ENCODE peak calls at places on chromosomes 12 and 14, in eight cellular contexts. W is ascending aorta, A is OCI-LY7, C is stomach, X is heart right ventricle, E is psoas muscle, Z is left ventricle myocardium inferior, L is ovary. V is an unnamed sample. For H3K4me1, the result is how much of the 10 kb centered on the place peaks cover.

GRCh38 chr14:68403794-68404522 is 388.9 kb downstream of the ZFP36L1 start:
- DNase-seq in W (no peak), A (peak), C (no peak), X (no peak), E (no peak), Z (no peak), L (no peak), V (no peak)

GRCh38 chr12:109271418-109271817 is 37.7 kb downstream of the FOXN4 start:
- DNase-seq in W (no peak), A (no peak), C (no peak), X (no peak), E (no peak), Z (no peak), L (no peak), V (no peak)

GRCh38 chr14:105855893-105856675 is 329.7 kb downstream of the TMEM121 start:
- DNase-seq in W (no peak), A (peak), C (no peak), X (peak), E (no peak), Z (peak), L (peak), V (no peak)

GRCh38 chr12:105257321-105257728 is 21.4 kb upstream of the APPL2 start:
- DNase-seq in W (no peak), A (no peak), C (no peak), X (no peak), E (no peak), Z (no peak), L (no peak), V (no peak)

GRCh38 chr12:112148031-112148513 is 22.7 kb downstream of the TRAFD1 start:
- DNase-seq in W (no peak), A (no peak), C (peak), X (no peak), E (no peak), Z (no peak), L (no peak), V (no peak)

GRCh38 chr12:64077922-64078321 is 144.2 kb downstream of the KICS2 start:
- DNase-seq in W (no peak), A (no peak), C (no peak), X (no peak), E (no peak), Z (no peak), L (no peak), V (no peak)

GRCh38 chr12:9039397-9039977 is 50.1 kb downstream of the KLRG1 start:
- DNase-seq in W (no peak), A (peak), C (no peak), X (no peak), E (no peak), Z (no peak), L (no peak), V (no peak)

GRCh38 chr12:123533672-123534643 is at the start of gene RILPL1:
- DNase-seq in W (no peak), A (peak), C (peak), X (peak), E (peak), Z (peak), L (peak), V (peak)

GRCh38 chr12:2640709-2641108 is 154.1 kb upstream of the FKBP4 start:
- DNase-seq in W (peak), A (no peak), C (peak), X (peak), E (peak), Z (peak), L (no peak), V (peak)

GRCh38 chr12:126404293-126404851 is 1339.1 kb downstream of the AACS start:
- DNase-seq in W (no peak), A (no peak), C (no peak), X (no peak), E (no peak), Z (no peak), L (no peak), V (no peak)

GRCh38 chr12:99370742-99371141 is 276.8 kb upstream of the GARIN6 start:
- DNase-seq in W (no peak), A (no peak), C (no peak), X (no peak), E (no peak), Z (no peak), L (no peak), V (no peak)

GRCh38 chr14:20499108-20499507 is 6.2 kb upstream of the RNASE10 start:
- DNase-seq in W (no peak), A (no peak), C (no peak), X (no peak), E (no peak), Z (no peak), L (no peak), V (no peak)

DNA sequence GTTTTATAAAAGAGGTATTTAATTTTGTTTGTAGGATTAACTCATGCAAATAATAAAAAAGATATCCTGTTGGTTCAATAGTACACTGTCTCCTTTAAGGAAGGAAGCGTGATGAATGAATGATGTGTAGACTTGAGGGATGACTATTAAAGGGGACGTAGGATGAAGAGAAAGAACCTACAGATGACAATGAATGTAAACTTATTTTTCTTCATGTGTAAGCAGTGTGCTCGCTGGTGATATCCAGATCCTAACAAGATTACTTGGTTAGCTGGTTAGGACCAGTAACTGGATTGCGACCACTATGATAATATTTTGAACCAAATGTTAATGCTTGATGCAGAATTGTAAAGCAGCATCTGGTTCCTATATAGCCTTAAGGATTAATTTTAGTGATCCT is 2.6 kb downstream of the ARF6 start:
- DNase-seq in W (no peak), A (peak), C (no peak), X (no peak), E (no peak), Z (no peak), L (no peak), V (no peak)
- H3K4me1 ChIP-seq in W (under half), A (under half), C (half or more), X (half or more), E (under half), Z (half or more), L (under half), V (under half)

DNA sequence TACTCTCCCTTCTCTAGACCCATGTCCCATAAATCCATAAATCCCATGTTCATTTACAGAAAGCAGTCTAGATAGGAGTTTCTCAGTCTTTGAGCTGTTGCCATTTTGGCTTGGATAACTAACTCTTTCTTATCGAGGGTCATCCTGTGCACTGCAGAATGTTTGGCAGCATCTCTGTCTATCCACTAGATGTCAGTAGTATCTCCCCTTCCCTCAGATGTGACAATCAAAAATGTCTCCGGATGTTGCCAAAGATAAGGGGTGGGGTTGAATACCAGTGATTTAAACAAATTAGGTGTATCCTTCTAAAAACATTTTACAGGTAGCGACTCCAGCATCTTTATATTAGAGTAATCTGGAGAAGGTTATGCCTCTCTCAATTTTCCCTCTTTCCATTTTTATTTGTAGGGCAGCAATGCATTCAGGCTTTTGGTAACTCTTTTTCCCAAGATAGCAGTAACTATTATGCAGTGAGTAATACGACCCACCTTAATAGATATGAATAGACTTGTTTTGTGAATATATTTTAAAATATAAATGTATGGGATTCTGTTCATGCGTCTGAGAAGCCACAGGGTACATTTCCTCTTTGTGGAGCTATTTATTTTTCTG is 100.7 kb downstream of the LRRK2 start:
- DNase-seq in W (no peak), A (peak), C (no peak), X (no peak), E (no peak), Z (no peak), L (no peak), V (no peak)
- TF ChIP-seq CTCF in W (no peak), A (peak), C (peak), X (peak), E (peak), Z (peak), L (no peak), V (no peak)

DNA sequence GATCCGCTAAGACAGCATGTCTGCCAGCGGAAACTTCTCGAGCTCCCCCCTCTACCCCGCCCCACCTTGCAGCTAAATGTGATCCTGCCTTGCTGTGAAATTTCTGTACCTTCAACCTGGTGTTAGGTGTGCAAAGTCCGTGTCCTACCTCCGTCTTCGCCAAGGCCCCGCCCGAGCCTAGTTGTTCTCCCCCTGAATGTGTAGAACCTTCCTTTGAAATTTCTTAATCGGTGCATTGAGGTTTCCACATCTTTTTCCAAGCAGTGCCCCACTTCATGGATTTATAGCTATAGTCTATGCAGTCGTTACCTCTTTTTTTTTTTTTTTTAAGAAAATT is 1.0 kb upstream of the HOTAIR start:
- DNase-seq in W (no peak), A (no peak), C (no peak), X (no peak), E (no peak), Z (no peak), L (no peak), V (no peak)
- H3K4me3 ChIP-seq in W (no peak), A (peak), C (no peak), X (no peak), E (peak), Z (no peak), L (no peak), V (no peak)

DNA sequence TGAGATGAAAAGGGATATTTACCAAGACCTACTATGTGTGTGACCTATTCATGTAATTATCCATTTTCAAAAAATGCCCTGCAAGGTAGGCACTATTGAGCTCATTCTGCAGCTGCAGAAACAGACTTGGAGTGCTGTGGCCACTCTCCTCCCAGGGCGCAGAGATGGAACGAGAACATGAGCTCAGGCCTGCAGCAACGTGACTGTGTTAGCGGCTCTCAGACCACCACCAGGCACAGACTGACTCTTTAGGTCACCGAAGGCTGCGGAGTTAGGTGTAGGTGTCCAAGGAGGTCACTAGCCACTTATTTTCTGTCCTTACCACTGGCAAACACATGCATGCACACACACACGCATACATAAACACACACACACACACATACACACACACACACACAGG is 271.4 kb upstream of the DIO3 start:
- DNase-seq in W (no peak), A (no peak), C (no peak), X (no peak), E (no peak), Z (no peak), L (no peak), V (no peak)
- H3K4me1 ChIP-seq in W (under half), A (under half), C (under half), X (under half), E (under half), Z (under half), L (under half), V (under half)

GRCh38 chr12:57637364-57637763 is 4.4 kb upstream of the B4GALNT1 start:
- DNase-seq in W (no peak), A (peak), C (no peak), X (no peak), E (no peak), Z (no peak), L (no peak), V (no peak)
- TF ChIP-seq CTCF in W (no peak), A (peak), C (no peak), X (no peak), E (no peak), Z (no peak), L (no peak), V (no peak)

GRCh38 chr14:60482743-60483142 is 3.1 kb downstream of the C14orf39 start:
- DNase-seq in W (no peak), A (no peak), C (no peak), X (no peak), E (no peak), Z (no peak), L (no peak), V (no peak)

GRCh38 chr14:60487211-60487610 is 1.3 kb upstream of the C14orf39 start:
- DNase-seq in W (no peak), A (no peak), C (no peak), X (no peak), E (no peak), Z (no peak), L (no peak), V (no peak)

GRCh38 chr14:60488175-60488574 is 2.3 kb upstream of the C14orf39 start:
- DNase-seq in W (no peak), A (no peak), C (no peak), X (no peak), E (no peak), Z (no peak), L (no peak), V (no peak)

GRCh38 chr14:60485057-60485599 is 735 bp downstream of the C14orf39 start:
- DNase-seq in W (no peak), A (no peak), C (no peak), X (no peak), E (no peak), Z (no peak), L (no peak), V (no peak)

GRCh38 chr14:60485600-60486251 is at the start of gene C14orf39:
- DNase-seq in W (no peak), A (no peak), C (no peak), X (no peak), E (peak), Z (no peak), L (peak), V (no peak)
- H3K4me3 ChIP-seq in W (peak), A (no peak), C (peak), X (peak), E (peak), Z (peak), L (peak), V (no peak)

DNA sequence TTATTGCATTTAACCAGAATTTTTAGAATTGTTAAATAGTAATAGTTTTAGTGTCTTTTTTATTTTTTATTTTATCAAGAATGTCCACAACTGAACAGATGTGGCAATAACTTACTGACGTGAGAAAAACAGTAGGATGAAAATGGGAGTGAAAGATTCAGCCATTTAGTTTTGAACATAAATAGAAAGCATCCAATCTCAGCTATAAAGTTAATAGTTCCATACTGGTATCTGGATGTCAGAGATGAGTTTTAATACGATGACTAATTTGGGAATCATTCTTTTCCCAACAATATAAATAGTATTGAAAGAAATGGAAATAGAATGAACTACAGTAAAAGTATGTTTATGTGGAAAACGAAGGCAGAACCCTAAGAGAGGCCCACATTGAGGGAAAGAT is 159.4 kb downstream of the EPS8 start:
- DNase-seq in W (no peak), A (no peak), C (no peak), X (no peak), E (no peak), Z (no peak), L (no peak), V (no peak)
- H3K4me1 ChIP-seq in W (under half), A (under half), C (under half), X (under half), E (under half), Z (under half), L (under half), V (under half)

DNA sequence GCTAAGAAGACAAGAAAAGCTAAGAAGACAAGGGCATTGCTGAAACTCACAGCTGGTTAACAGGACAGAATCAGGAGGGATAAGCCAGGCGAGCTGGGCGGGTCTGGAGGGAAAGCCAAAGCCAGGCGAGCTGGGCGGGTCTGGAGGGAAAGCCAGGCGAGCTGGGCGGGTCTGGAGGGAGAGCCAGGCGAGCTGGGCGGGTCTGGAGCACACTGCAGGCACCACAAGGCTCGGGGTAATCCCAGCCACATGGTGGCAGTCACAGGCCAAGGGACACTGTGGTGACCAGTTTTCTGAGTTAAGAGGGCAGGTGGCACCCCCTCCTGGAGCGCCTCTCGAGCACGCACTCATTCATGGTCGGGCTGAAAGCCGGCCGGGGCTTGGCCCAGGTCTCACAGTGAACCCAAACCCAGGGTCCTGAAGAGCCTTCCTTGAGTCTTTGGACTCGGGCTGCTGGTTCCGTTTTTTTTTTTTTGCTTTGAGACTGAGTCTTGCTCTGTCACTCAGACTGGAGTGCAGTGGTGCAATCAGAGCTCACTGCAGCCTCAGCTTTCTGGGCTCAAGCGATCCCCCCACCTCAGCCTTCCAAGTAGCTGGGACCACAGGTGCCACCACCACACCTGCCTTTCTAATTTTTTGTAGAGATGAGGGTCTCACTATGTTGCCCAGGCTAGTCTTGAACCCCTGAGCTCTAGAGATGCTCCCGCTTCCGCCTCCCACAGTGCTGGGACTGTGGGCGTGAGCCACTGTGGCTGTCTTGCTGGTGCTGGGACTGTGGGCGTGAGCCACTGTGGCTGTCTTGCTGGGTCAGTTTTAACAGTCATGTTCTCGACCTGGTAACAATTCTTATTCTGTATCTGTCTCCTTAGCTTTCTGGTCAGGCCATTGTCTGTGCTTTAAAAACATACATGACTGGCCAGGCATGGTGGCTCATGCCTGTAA is 40.2 kb downstream of the HSP90AA1 start:
- DNase-seq in W (peak), A (peak), C (peak), X (peak), E (peak), Z (peak), L (peak), V (peak)
- TF ChIP-seq CTCF in W (peak), A (peak), C (peak), X (peak), E (peak), Z (peak), L (no peak), V (peak)

GRCh38 chr14:94887591-94887990 is 117.7 kb upstream of the GSC start:
- DNase-seq in W (no peak), A (no peak), C (no peak), X (no peak), E (no peak), Z (no peak), L (no peak), V (no peak)
- H3K4me3 ChIP-seq in W (no peak), A (no peak), C (no peak), X (no peak), E (no peak), Z (no peak), L (no peak), V (no peak)